ENCODE peak calls at places on chromosomes 5 and 9, in seven cellular contexts. C is GM19239; T is naive thymus-derived CD8-positive, alpha-beta T cell; K is stimulated activated CD4-positive, alpha-beta T cell treated with anti-CD3 and anti-CD28 coated beads, TNF-alpha, amount 100 ng/mL, for 1 hour; Y is adrenal gland; P is right cardiac atrium; R is CD4-positive, CD25-positive, alpha-beta regulatory T cell. S is an unnamed sample.

GRCh38 chr9:86282979-86283535 is 719 bp upstream of the ISCA1 start:
- DNase-seq in Y (peak; percentile 71), P (no peak), K (no peak), C (no peak), R (no peak), T (no peak), S (no peak)

GRCh38 chr9:129898205-129898604 is 62.9 kb downstream of the USP20 start:
- DNase-seq in Y (no peak), K (no peak), C (no peak), T (no peak), P (peak; percentile 81), R (no peak), S (no peak)

GRCh38 chr9:136527721-136528710 is 17.8 kb downstream of the NOTCH1 start:
- DNase-seq in T (no peak), K (no peak), Y (no peak), R (no peak), P (no peak), C (no peak), S (no peak)

GRCh38 chr5:139022528-139022927 is 147.4 kb upstream of the LRRTM2 start:
- DNase-seq in C (no peak), K (no peak), Y (no peak), P (no peak), R (no peak), T (no peak), S (no peak)

GRCh38 chr9:114170792-114171461 is 15.6 kb downstream of the COL27A1 start:
- DNase-seq in P (no peak), K (no peak), C (no peak), Y (no peak), R (no peak), T (no peak), S (no peak)

GRCh38 chr5:2732004-2732403 is 19.5 kb downstream of the IRX2 start:
- DNase-seq in Y (no peak), P (no peak), T (no peak), K (no peak), R (no peak), C (no peak), S (no peak)

GRCh38 chr9:69532359-69532758 is 139.8 kb downstream of the APBA1 start:
- DNase-seq in T (no peak), P (no peak), C (no peak), Y (no peak), K (no peak), R (no peak), S (no peak)

GRCh38 chr9:90502134-90502533 is 140.5 kb downstream of the DIRAS2 start:
- DNase-seq in K (no peak), C (no peak), P (no peak), R (no peak), Y (no peak), T (no peak), S (no peak)

GRCh38 chr5:31119938-31120641 is 73.4 kb upstream of the CDH6 start:
- DNase-seq in R (no peak), K (no peak), P (no peak), T (no peak), C (no peak), Y (no peak), S (no peak)

GRCh38 chr5:148746826-148747535 is 79.4 kb upstream of the ADRB2 start:
- DNase-seq in P (no peak), K (no peak), C (no peak), R (no peak), T (no peak), Y (no peak), S (no peak)